ENCODE peak calls at places on chromosomes 11 and 22, in nine cellular contexts. W, F, S, N, D, L, K, B and U are unnamed samples.

GRCh38 chr22:46150615-46151423 is 493 bp downstream of the PPARA start:
- DNase-seq in W (peak), F (peak), S (peak), N (no peak), D (no peak), L (peak), K (peak), B (peak), U (peak)

GRCh38 chr11:63858628-63859550 is 20.0 kb downstream of the MARK2 start:
- DNase-seq in W (no peak), F (no peak), S (peak), N (peak), D (no peak), L (peak), K (peak), B (no peak), U (peak)

GRCh38 chr11:47571012-47571729 is 5.8 kb downstream of the PTPMT1 start:
- DNase-seq in W (no peak), F (no peak), S (no peak), N (no peak), D (no peak), L (no peak), K (no peak), B (peak), U (no peak)

GRCh38 chr11:27857014-27857413 is 156.8 kb upstream of the BDNF start:
- DNase-seq in W (no peak), F (no peak), S (no peak), N (no peak), D (no peak), L (no peak), K (no peak), B (no peak), U (no peak)

GRCh38 chr11:131063638-131064037 is 147.4 kb upstream of the SNX19 start:
- DNase-seq in W (no peak), F (no peak), S (no peak), N (no peak), D (no peak), L (no peak), K (no peak), B (no peak), U (no peak)

GRCh38 chr11:24406389-24406788 is 90.5 kb upstream of the LUZP2 start:
- DNase-seq in W (no peak), F (no peak), S (no peak), N (no peak), D (no peak), L (no peak), K (no peak), B (no peak), U (no peak)

GRCh38 chr11:30823119-30823518 is 237.0 kb upstream of the MPPED2 start:
- DNase-seq in W (no peak), F (peak), S (no peak), N (no peak), D (no peak), L (no peak), K (no peak), B (no peak), U (no peak)

GRCh38 chr11:61055776-61056175 is 46.5 kb upstream of the CD5 start:
- DNase-seq in W (no peak), F (no peak), S (no peak), N (no peak), D (no peak), L (no peak), K (no peak), B (peak), U (no peak)

GRCh38 chr11:13062115-13062514 is 53.0 kb downstream of the RASSF10 start:
- DNase-seq in W (no peak), F (no peak), S (no peak), N (no peak), D (no peak), L (no peak), K (no peak), B (no peak), U (no peak)

GRCh38 chr11:94060401-94060800 is 39.2 kb downstream of the HEPHL1 start:
- DNase-seq in W (no peak), F (no peak), S (no peak), N (peak), D (no peak), L (no peak), K (no peak), B (no peak), U (no peak)

GRCh38 chr11:2446590-2447252 is 1.9 kb downstream of the KCNQ1 start:
- DNase-seq in W (peak), F (peak), S (peak), N (no peak), D (no peak), L (no peak), K (no peak), B (no peak), U (no peak)

GRCh38 chr22:24525416-24526037 is 29.4 kb downstream of the GUCD1 start:
- DNase-seq in W (peak), F (peak), S (peak), N (peak), D (no peak), L (peak), K (peak), B (peak), U (peak)

GRCh38 chr11:55714982-55715888 is 53.2 kb downstream of the OR4C6 start:
- DNase-seq in W (no peak), F (no peak), S (peak), N (no peak), D (no peak), L (no peak), K (no peak), B (no peak), U (no peak)

GRCh38 chr11:115333106-115333505 is 171.1 kb downstream of the CADM1 start:
- DNase-seq in W (no peak), F (no peak), S (peak), N (peak), D (no peak), L (no peak), K (no peak), B (no peak), U (no peak)

GRCh38 chr11:10204021-10204420 is 90.0 kb downstream of the SBF2 start:
- DNase-seq in W (no peak), F (no peak), S (no peak), N (no peak), D (no peak), L (no peak), K (no peak), B (no peak), U (no peak)

GRCh38 chr22:50318356-50318697 is 8.5 kb downstream of the DENND6B start:
- DNase-seq in W (no peak), F (no peak), S (no peak), N (no peak), D (no peak), L (no peak), K (no peak), B (no peak), U (no peak)

GRCh38 chr11:39668640-39669039 is 1790.8 kb downstream of the LRRC4C start:
- DNase-seq in W (no peak), F (no peak), S (peak), N (no peak), D (no peak), L (no peak), K (no peak), B (no peak), U (no peak)

GRCh38 chr11:83816572-83817187 is 530.5 kb upstream of the CCDC90B start:
- DNase-seq in W (no peak), F (no peak), S (peak), N (peak), D (no peak), L (no peak), K (no peak), B (no peak), U (no peak)

GRCh38 chr11:128165572-128165971 is 421.8 kb downstream of the ETS1 start:
- DNase-seq in W (no peak), F (no peak), S (no peak), N (no peak), D (no peak), L (no peak), K (no peak), B (no peak), U (no peak)

GRCh38 chr22:25702046-25702445 is 39.9 kb upstream of the MYO18B start:
- DNase-seq in W (no peak), F (no peak), S (peak), N (peak), D (no peak), L (no peak), K (no peak), B (no peak), U (no peak)

GRCh38 chr11:126815111-126815510 is 185.5 kb downstream of the KIRREL3 start:
- DNase-seq in W (no peak), F (no peak), S (no peak), N (peak), D (no peak), L (no peak), K (no peak), B (no peak), U (no peak)

GRCh38 chr11:116661056-116661455 is 111.7 kb downstream of the BUD13 start:
- DNase-seq in W (no peak), F (peak), S (no peak), N (no peak), D (no peak), L (no peak), K (no peak), B (no peak), U (no peak)

GRCh38 chr22:38456272-38456837 is 1.4 kb upstream of the KCNJ4 start:
- DNase-seq in W (no peak), F (no peak), S (no peak), N (no peak), D (no peak), L (no peak), K (no peak), B (no peak), U (no peak)

GRCh38 chr11:18472587-18472986 is 16.9 kb downstream of the LDHAL6A start:
- DNase-seq in W (no peak), F (no peak), S (no peak), N (no peak), D (no peak), L (no peak), K (no peak), B (no peak), U (no peak)

GRCh38 chr11:102155676-102156075 is 45.4 kb downstream of the YAP1 start:
- DNase-seq in W (no peak), F (no peak), S (no peak), N (peak), D (no peak), L (no peak), K (no peak), B (no peak), U (no peak)

GRCh38 chr11:79973701-79974626 is 533.1 kb upstream of the TENM4 start:
- DNase-seq in W (no peak), F (no peak), S (no peak), N (peak), D (no peak), L (no peak), K (no peak), B (no peak), U (peak)

GRCh38 chr22:39308614-39309363 is 10.6 kb downstream of the RPL3 start:
- DNase-seq in W (no peak), F (no peak), S (peak), N (peak), D (no peak), L (peak), K (peak), B (peak), U (peak)

GRCh38 chr22:19873960-19874306 is 19.3 kb upstream of the GNB1L start:
- DNase-seq in W (no peak), F (peak), S (no peak), N (no peak), D (no peak), L (no peak), K (no peak), B (peak), U (no peak)

GRCh38 chr22:47249370-47249928 is 487.0 kb downstream of the TBC1D22A start:
- DNase-seq in W (no peak), F (no peak), S (no peak), N (no peak), D (no peak), L (no peak), K (no peak), B (no peak), U (no peak)

GRCh38 chr11:116984186-116984585 is 114.0 kb downstream of the SIK3 start:
- DNase-seq in W (no peak), F (no peak), S (peak), N (peak), D (no peak), L (no peak), K (no peak), B (no peak), U (no peak)

GRCh38 chr11:72422414-72422813 is 11.9 kb downstream of the CLPB start:
- DNase-seq in W (no peak), F (no peak), S (no peak), N (no peak), D (no peak), L (no peak), K (no peak), B (no peak), U (no peak)

GRCh38 chr11:43937434-43938411 is 4.7 kb upstream of the C11orf96 start:
- DNase-seq in W (no peak), F (no peak), S (peak), N (peak), D (no peak), L (no peak), K (no peak), B (no peak), U (peak)
- TF ChIP-seq CTCF in W (no peak), F (no peak), S (peak), N (no peak), D (no peak), L (no peak), K (no peak), B (no peak), U (no peak)

DNA sequence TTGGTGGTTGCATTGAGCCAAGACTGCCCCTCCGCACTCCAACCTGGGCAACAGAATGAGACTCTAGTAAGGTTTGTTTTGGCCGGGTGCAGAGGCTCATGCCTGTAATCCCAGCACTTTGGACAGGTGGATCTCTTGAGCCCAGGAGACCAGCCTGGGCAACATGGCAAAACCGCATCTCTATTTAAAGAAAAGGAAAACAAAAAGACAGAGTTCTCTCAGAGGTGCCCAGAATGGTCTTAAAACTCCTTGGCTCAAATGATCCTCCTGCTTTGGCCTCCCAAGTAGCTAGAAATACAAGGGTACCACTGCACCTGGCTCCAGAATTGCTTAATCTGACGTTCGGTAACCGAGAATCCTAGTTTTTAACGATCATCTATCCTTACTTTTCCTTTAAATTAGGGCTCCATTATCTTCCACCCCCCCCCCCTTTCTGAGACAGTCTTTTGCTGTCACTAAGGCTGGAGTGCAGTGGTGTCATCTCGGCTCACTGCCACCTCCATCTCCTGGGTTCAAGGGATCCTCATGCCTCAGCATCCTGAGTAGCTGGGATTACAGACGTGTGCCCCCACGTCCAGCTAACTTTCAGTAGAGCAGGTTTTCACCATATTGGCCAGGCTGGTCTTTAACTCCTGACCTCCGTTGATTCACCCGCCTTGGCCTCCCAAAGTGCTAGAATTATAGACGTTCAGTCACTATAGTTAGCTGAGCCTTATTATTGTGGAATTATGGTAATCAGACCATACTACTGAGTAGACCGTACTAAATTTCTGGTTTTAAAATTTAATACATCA is 1.7 kb downstream of the RPS25 start:
- DNase-seq in W (no peak), F (no peak), S (no peak), N (no peak), D (no peak), L (no peak), K (no peak), B (no peak), U (no peak)
- H3K4me3 ChIP-seq in W (peak), F (peak), S (peak), N (no peak), D (peak), L (no peak), K (no peak), B (peak), U (no peak)

DNA sequence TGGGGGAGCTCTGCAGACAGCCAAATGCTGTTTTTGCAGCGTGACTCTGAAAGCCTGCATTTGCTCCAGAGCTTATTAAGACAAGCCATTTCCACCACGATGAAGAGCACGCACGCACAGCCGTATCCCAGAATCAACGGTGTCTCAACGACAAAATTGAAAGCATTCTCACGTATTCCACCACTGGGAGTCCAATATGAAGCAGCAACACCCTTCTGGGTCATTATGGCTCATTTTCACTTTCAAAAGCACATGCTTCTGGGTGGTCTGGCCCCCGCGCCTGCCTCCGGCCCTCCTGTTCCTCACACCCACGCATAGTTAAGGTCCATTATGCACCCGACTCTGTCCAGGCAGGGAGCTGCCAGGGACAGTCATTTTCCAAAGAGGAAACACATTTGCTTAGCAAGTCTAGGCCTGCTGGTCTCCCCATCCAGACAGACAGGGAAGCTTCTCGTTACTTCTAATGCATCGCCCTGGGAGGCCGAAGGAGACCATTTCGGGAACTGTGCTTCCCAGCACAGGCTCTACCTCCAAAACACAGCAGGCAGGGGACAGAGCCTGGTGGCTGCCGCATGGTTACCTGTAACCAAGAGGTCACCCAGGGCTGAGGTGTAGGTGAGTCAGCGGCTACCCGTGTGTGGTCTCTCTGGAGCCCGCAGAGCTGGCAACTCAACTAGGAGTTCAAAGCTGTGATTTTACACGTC is 87.0 kb upstream of the SHANK2 start:
- DNase-seq in W (no peak), F (no peak), S (no peak), N (no peak), D (no peak), L (no peak), K (no peak), B (peak), U (no peak)
- TF ChIP-seq POLR2A in W (no peak), F (no peak), S (no peak), N (no peak), D (no peak), L (no peak), K (no peak), B (no peak), U (no peak)

GRCh38 chr11:17353228-17354021 is 1.8 kb downstream of the NCR3LG1 start:
- DNase-seq in W (peak), F (peak), S (peak), N (peak), D (no peak), L (peak), K (peak), B (peak), U (peak)

GRCh38 chr11:17352925-17353227 is 1.3 kb downstream of the NCR3LG1 start:
- DNase-seq in W (peak), F (peak), S (peak), N (peak), D (no peak), L (peak), K (peak), B (no peak), U (peak)

GRCh38 chr11:17350455-17351170 is 987 bp upstream of the NCR3LG1 start:
- DNase-seq in W (no peak), F (no peak), S (peak), N (no peak), D (no peak), L (no peak), K (no peak), B (no peak), U (no peak)

GRCh38 chr11:17351510-17352176 is at the start of gene NCR3LG1:
- DNase-seq in W (peak), F (peak), S (peak), N (peak), D (no peak), L (peak), K (peak), B (peak), U (peak)

GRCh38 chr11:17351171-17351509 is 460 bp upstream of the NCR3LG1 start:
- DNase-seq in W (no peak), F (no peak), S (no peak), N (no peak), D (no peak), L (no peak), K (no peak), B (no peak), U (no peak)
- TF ChIP-seq CTCF in W (peak), F (peak), S (peak), N (peak), D (peak), L (peak), K (no peak), B (no peak), U (peak)

DNA sequence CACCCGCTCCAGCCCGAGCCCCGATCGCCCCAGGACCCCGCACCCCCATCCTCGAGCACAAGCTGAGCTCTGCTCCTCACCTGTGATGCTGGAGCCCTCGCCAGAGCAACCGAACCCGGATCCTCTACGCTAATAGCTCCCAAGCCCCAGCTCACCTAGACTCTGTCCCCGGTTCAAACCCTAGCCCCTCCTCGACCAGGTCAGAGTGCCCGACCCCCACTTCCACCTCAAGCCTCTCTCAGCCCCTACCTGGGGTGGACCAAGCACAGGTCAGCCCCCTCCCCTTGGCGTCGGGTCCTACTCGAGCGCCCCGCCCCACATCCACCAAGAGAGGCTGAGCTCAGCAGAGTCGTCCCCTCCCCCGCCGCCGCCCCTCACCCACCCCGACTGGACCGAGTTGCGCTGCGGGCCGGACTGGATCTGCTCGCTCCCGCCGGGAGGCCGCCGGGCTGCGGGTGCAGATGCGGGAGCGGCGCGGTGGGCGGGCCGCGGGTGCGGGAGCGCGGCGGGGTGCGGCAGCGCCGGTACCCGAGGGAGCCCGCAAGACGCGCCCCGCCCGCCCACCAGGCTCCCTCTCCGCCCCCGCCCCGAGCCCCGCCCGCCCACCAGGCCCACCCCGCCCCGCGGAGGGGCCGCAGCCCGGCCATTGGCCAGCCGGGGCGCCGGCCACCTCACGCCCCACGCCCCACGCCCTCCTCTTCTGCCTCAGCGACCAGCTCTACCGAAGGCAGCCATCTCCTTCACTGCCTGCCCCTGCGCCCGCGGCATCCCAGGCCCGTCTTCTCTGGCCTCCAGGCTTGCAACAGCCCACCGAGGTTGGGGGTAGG is 577 bp upstream of the DKK3 start:
- DNase-seq in W (no peak), F (no peak), S (no peak), N (peak), D (no peak), L (peak), K (peak), B (peak), U (no peak)
- H3K4me3 ChIP-seq in W (peak), F (peak), S (no peak), N (peak), D (peak), L (no peak), K (peak), B (peak), U (no peak)

GRCh38 chr11:121466063-121466794 is 13.5 kb upstream of the SORL1-AS1 start:
- DNase-seq in W (peak), F (peak), S (peak), N (peak), D (no peak), L (peak), K (peak), B (peak), U (peak)
- TF ChIP-seq POLR2A in W (no peak), F (no peak), S (no peak), N (no peak), D (no peak), L (peak), K (no peak), B (no peak), U (no peak)